ENCODE peak calls at places on chromosomes 7 and 10, in four cellular contexts. One of them, this sample, is unnamed. For H3K4me1 and H3K27me3, the result is how much of the 10 kb centered on the place peaks cover.

GRCh38 chr10:96470108-96470743 is 43.5 kb downstream of the TLL2 start:
- DNase-seq in PC-3: peak
- DNase-seq in heart right ventricle: no peak
- DNase-seq in stomach: peak
- DNase-seq in this sample: peak

GRCh38 chr7:45416846-45417245 is 157.3 kb upstream of the ADCY1 start:
- DNase-seq in PC-3: no peak
- DNase-seq in heart right ventricle: no peak
- DNase-seq in stomach: no peak
- DNase-seq in this sample: no peak

GRCh38 chr7:101201695-101202602 is 1.1 kb upstream of the MOGAT3 start:
- DNase-seq in PC-3: no peak
- DNase-seq in heart right ventricle: no peak
- DNase-seq in stomach: peak
- DNase-seq in this sample: no peak

GRCh38 chr10:14822879-14823755 is 14.7 kb downstream of the CDNF start:
- DNase-seq in PC-3: peak
- DNase-seq in heart right ventricle: no peak
- DNase-seq in stomach: peak
- DNase-seq in this sample: no peak

GRCh38 chr10:70925377-70926214 is 37.2 kb upstream of the PCBD1 start:
- DNase-seq in PC-3: peak
- DNase-seq in heart right ventricle: peak
- DNase-seq in stomach: peak
- DNase-seq in this sample: no peak

GRCh38 chr7:111409714-111410422 is 152.4 kb downstream of the IMMP2L start:
- DNase-seq in PC-3: no peak
- DNase-seq in heart right ventricle: no peak
- DNase-seq in stomach: no peak
- DNase-seq in this sample: no peak

GRCh38 chr7:154781369-154782303 is 221.3 kb downstream of the PAXIP1 start:
- DNase-seq in PC-3: no peak
- DNase-seq in heart right ventricle: no peak
- DNase-seq in stomach: no peak
- DNase-seq in this sample: no peak

GRCh38 chr7:135743907-135744789 is 4.5 kb downstream of the FAM180A start:
- DNase-seq in PC-3: no peak
- DNase-seq in heart right ventricle: no peak
- DNase-seq in stomach: no peak
- DNase-seq in this sample: no peak

GRCh38 chr7:108525327-108525984 is 479 bp downstream of the PNPLA8 start:
- DNase-seq in PC-3: peak
- DNase-seq in heart right ventricle: peak
- DNase-seq in stomach: no peak
- DNase-seq in this sample: peak

GRCh38 chr7:20283385-20283784 is 47.3 kb upstream of the ITGB8 start:
- DNase-seq in PC-3: no peak
- DNase-seq in heart right ventricle: no peak
- DNase-seq in stomach: no peak
- DNase-seq in this sample: no peak

GRCh38 chr7:149459540-149460433 is 1.1 kb downstream of the ZNF777 start:
- DNase-seq in PC-3: peak
- DNase-seq in heart right ventricle: no peak
- DNase-seq in stomach: no peak
- DNase-seq in this sample: no peak

GRCh38 chr10:580796-581195 is 108.7 kb downstream of the DIP2C start:
- DNase-seq in PC-3: peak
- DNase-seq in heart right ventricle: no peak
- DNase-seq in stomach: no peak
- DNase-seq in this sample: no peak

GRCh38 chr10:46325021-46325420 is 38.2 kb downstream of the ANTXRL start:
- DNase-seq in PC-3: peak
- DNase-seq in heart right ventricle: no peak
- DNase-seq in stomach: no peak
- DNase-seq in this sample: no peak

GRCh38 chr10:28186461-28186860 is 116.4 kb downstream of the MPP7 start:
- DNase-seq in PC-3: no peak
- DNase-seq in heart right ventricle: no peak
- DNase-seq in stomach: no peak
- DNase-seq in this sample: no peak

GRCh38 chr7:70135656-70136055 is 537.4 kb downstream of the AUTS2 start:
- DNase-seq in PC-3: no peak
- DNase-seq in heart right ventricle: no peak
- DNase-seq in stomach: no peak
- DNase-seq in this sample: no peak

GRCh38 chr7:150949971-150950491 is 28.1 kb downstream of the KCNH2 start:
- DNase-seq in PC-3: no peak
- DNase-seq in heart right ventricle: no peak
- DNase-seq in stomach: no peak
- DNase-seq in this sample: peak

GRCh38 chr10:47136866-47137265 is 163.1 kb upstream of the GDF10 start:
- DNase-seq in PC-3: no peak
- DNase-seq in heart right ventricle: no peak
- DNase-seq in stomach: no peak
- DNase-seq in this sample: no peak

GRCh38 chr7:37921340-37921805 is 933 bp downstream of the EPDR1 start:
- DNase-seq in PC-3: peak
- DNase-seq in heart right ventricle: no peak
- DNase-seq in stomach: no peak
- DNase-seq in this sample: peak

GRCh38 chr10:107169516-107169915 is 5.0 kb upstream of the SORCS1 start:
- DNase-seq in PC-3: peak
- DNase-seq in heart right ventricle: no peak
- DNase-seq in stomach: no peak
- DNase-seq in this sample: no peak
- H3K4me3 ChIP-seq in PC-3: no peak
- H3K4me3 ChIP-seq in heart right ventricle: no peak
- H3K4me3 ChIP-seq in stomach: no peak
- H3K4me3 ChIP-seq in this sample: no peak

GRCh38 chr10:88113657-88114272 is 250.3 kb downstream of the PTEN start:
- DNase-seq in PC-3: no peak
- DNase-seq in heart right ventricle: no peak
- DNase-seq in stomach: no peak
- DNase-seq in this sample: no peak
- H3K4me1 ChIP-seq in PC-3: under half
- H3K4me1 ChIP-seq in heart right ventricle: under half
- H3K4me1 ChIP-seq in stomach: under half
- H3K4me1 ChIP-seq in this sample: under half

DNA sequence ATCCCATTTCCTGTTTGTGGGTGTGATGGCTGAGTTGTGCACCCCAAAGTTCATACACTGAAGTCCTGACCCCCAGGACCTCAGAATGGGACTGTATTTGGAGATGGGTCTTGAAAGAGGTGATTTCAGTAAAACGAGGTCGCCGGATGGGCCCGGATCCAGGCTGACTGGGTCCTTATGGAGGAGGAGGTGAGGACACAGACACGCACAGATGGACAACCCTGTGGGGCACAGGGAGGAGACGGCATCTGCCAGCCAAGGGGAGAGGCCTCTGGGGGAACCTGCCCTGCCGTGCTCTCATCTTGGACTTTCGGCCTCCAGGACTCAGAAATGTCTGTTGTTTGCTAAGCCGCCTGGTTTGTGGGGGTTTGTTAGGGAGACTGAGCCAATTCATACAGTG is 61.1 kb downstream of the PTPRN2 start:
- DNase-seq in PC-3: no peak
- DNase-seq in heart right ventricle: no peak
- DNase-seq in stomach: no peak
- DNase-seq in this sample: no peak
- H3K27me3 ChIP-seq in PC-3: under half
- H3K27me3 ChIP-seq in heart right ventricle: under half
- H3K27me3 ChIP-seq in stomach: under half
- H3K27me3 ChIP-seq in this sample: under half

DNA sequence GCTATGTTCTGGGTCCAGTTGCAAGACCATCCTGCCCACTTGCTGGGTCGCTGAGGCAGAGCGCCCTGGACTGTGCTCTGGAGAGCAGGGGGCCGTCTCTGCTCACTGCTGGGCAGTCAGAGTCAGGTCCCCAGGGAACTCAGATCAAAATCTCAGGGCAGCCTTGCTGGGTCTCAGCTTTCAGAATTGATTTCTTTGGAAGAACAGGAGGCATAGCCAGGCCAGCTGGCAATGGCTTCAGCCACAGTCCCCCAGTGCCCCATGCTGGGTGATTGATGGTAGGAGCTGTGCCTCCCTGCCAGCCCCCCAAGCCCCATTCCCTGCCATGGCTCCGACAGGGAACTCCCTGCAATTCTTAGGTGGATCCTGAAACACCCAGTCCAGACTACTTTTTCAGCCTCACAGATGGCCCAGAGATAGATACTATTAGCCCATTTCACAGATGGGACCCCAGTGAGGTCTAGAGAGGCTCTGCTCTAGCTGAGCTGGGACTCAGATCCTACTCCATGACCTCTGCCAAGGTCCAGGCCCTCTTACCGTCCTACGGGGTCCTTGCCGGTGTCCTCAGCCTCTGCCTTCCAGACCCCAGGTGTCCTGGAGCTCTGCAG is 470 bp downstream of the MMRN2 start:
- DNase-seq in PC-3: no peak
- DNase-seq in heart right ventricle: no peak
- DNase-seq in stomach: no peak
- DNase-seq in this sample: no peak
- H3K4me3 ChIP-seq in PC-3: no peak
- H3K4me3 ChIP-seq in heart right ventricle: peak
- H3K4me3 ChIP-seq in stomach: peak
- H3K4me3 ChIP-seq in this sample: peak

DNA sequence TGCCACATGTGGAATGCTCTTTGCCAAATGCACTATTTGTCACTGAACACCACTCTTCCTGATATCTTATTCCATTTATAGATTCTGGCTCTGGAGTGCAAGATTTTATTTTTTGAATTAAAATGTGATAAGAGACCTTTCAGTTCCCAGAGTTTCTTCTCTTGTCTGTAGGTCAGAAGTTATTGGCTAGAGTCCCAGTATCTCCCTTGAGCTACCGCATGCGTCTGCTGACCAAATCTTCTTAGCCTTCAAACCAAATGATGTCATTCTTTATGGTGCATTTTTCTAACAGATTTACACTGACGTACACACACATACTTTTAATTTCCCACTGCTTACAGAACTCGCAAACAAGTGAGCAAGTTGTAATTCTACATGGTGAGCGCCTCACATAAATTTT is 20.5 kb upstream of the ADRB1 start:
- DNase-seq in PC-3: no peak
- DNase-seq in heart right ventricle: no peak
- DNase-seq in stomach: no peak
- DNase-seq in this sample: no peak
- H3K4me1 ChIP-seq in PC-3: under half
- H3K4me1 ChIP-seq in heart right ventricle: under half
- H3K4me1 ChIP-seq in stomach: under half
- H3K4me1 ChIP-seq in this sample: under half

GRCh38 chr7:157686285-157686894 is 349.6 kb downstream of the DNAJB6 start:
- DNase-seq in PC-3: no peak
- DNase-seq in heart right ventricle: no peak
- DNase-seq in stomach: no peak
- DNase-seq in this sample: no peak
- H3K27me3 ChIP-seq in PC-3: under half
- H3K27me3 ChIP-seq in heart right ventricle: half or more
- H3K27me3 ChIP-seq in stomach: half or more
- H3K27me3 ChIP-seq in this sample: half or more

DNA sequence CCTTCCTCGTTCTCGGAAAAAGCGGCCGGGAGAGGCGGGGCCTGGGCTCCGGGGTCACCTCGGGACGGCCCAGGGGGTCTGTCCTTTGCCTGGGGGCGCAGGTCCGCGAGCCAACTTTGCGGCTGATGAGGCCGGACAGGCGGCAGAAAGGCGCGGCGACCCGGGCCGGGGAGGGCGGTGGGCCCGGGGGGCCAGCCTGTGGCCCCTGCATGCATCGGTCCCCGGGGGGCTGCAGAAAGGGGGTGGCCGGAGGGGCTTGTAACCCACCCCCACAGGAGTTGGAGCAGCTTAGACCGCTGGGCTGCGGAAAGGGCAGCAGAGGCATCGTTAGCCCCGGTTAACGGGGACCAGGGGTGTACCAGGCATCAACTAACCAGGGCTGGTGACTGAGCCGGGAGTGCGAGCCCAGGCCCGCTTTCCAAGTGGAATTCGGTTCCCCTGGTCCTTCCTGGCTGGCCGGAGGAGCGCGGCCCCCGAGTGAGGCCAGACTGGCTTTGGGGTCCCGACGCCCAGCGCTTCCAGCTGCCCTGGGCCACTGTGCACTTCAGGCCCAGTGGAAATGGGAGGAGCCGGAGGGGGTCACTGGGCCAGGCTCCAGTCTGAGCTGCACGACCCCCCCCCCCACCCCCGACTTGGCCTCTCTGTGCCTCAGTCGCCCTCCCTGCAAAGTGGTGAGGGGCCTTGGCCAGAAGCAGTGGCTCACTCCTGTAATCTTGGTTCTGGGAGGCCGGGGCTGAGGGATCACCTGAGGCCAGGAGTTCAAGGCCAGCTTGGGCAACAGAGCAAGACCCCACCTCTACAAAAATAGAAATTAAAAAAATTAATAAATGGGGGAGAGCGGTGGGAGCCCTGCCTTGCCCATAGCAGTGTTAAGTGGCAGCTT is 919 bp downstream of the SLC29A4 start:
- DNase-seq in PC-3: no peak
- DNase-seq in heart right ventricle: no peak
- DNase-seq in stomach: no peak
- DNase-seq in this sample: no peak
- H3K4me3 ChIP-seq in PC-3: peak
- H3K4me3 ChIP-seq in heart right ventricle: peak
- H3K4me3 ChIP-seq in stomach: peak
- H3K4me3 ChIP-seq in this sample: peak

GRCh38 chr10:79404690-79405131 is 40.7 kb downstream of the ZCCHC24 start:
- DNase-seq in PC-3: no peak
- DNase-seq in heart right ventricle: peak
- DNase-seq in stomach: no peak
- DNase-seq in this sample: peak

GRCh38 chr10:79405995-79406515 is 39.4 kb downstream of the ZCCHC24 start:
- DNase-seq in PC-3: no peak
- DNase-seq in heart right ventricle: peak
- DNase-seq in stomach: no peak
- DNase-seq in this sample: no peak

GRCh38 chr10:79406683-79407396 is 38.6 kb downstream of the ZCCHC24 start:
- DNase-seq in PC-3: no peak
- DNase-seq in heart right ventricle: peak
- DNase-seq in stomach: no peak
- DNase-seq in this sample: no peak

GRCh38 chr10:79404231-79404609 is 41.2 kb downstream of the ZCCHC24 start:
- DNase-seq in PC-3: peak
- DNase-seq in heart right ventricle: peak
- DNase-seq in stomach: peak
- DNase-seq in this sample: peak

GRCh38 chr10:79405221-79405994 is 40.0 kb downstream of the ZCCHC24 start:
- DNase-seq in PC-3: no peak
- DNase-seq in heart right ventricle: peak
- DNase-seq in stomach: peak
- DNase-seq in this sample: peak
- H3K4me1 ChIP-seq in PC-3: under half
- H3K4me1 ChIP-seq in heart right ventricle: half or more
- H3K4me1 ChIP-seq in stomach: under half
- H3K4me1 ChIP-seq in this sample: half or more